ENCODE peak calls at places on chromosomes 3 and 15, in six cellular contexts. S is astrocyte, U is endothelial cell of umbilical vein, O is GM12878, G is fibroblast of lung, N is Karpas-422. M is an unnamed sample.

GRCh38 chr15:41936649-41937567 is 35.4 kb downstream of the EHD4 start:
- DNase-seq in S (peak; percentile 77), U (peak; percentile 97), O (no peak), G (peak; percentile 81), N (no peak), M (no peak)

GRCh38 chr15:75325922-75326321 is 9.9 kb upstream of the COMMD4 start:
- DNase-seq in S (no peak), U (no peak), O (no peak), G (no peak), N (no peak), M (no peak)

GRCh38 chr3:1883489-1883888 is 215.2 kb upstream of the CNTN4 start:
- DNase-seq in S (no peak), U (no peak), O (no peak), G (no peak), N (no peak), M (no peak)

GRCh38 chr3:4766263-4766662 is 213.0 kb upstream of the BHLHE40 start:
- DNase-seq in S (no peak), U (no peak), O (no peak), G (no peak), N (no peak), M (no peak)

GRCh38 chr15:59052915-59053407 is 52.0 kb upstream of the CCNB2 start:
- DNase-seq in S (no peak), U (no peak), O (no peak), G (no peak), N (no peak), M (no peak)

GRCh38 chr3:46865034-46865507 is 1.8 kb upstream of the MYL3 start:
- DNase-seq in S (no peak), U (no peak), O (no peak), G (no peak), N (no peak), M (peak; percentile 18)

GRCh38 chr3:71442648-71443047 is 140.9 kb downstream of the FOXP1 start:
- DNase-seq in S (no peak), U (no peak), O (no peak), G (no peak), N (peak; percentile 90), M (no peak)

GRCh38 chr3:127254730-127255129 is 33.1 kb downstream of the PRR20G start:
- DNase-seq in S (no peak), U (no peak), O (no peak), G (no peak), N (peak; percentile 70), M (peak; percentile 67)

GRCh38 chr3:171142985-171143384 is 116.5 kb upstream of the SLC2A2 start:
- DNase-seq in S (peak; percentile 76), U (peak; percentile 35), O (no peak), G (peak; percentile 82), N (no peak), M (peak; percentile 21)

GRCh38 chr3:13705051-13705450 is 156.1 kb downstream of the FBLN2 start:
- DNase-seq in S (no peak), U (no peak), O (no peak), G (no peak), N (no peak), M (no peak)

GRCh38 chr3:123344175-123344908 is 104.5 kb downstream of the ADCY5 start:
- DNase-seq in S (peak; percentile 69), U (peak; percentile 6), O (no peak), G (peak; percentile 77), N (peak; percentile 53), M (no peak)

GRCh38 chr3:20406621-20407020 is 220.6 kb upstream of the SGO1 start:
- DNase-seq in S (no peak), U (no peak), O (no peak), G (peak; percentile 19), N (no peak), M (no peak)

GRCh38 chr3:113501597-113501996 is 13.4 kb downstream of the SPICE1 start:
- DNase-seq in S (no peak), U (no peak), O (no peak), G (no peak), N (no peak), M (no peak)

GRCh38 chr3:142447308-142447851 is 457 bp downstream of the XRN1 start:
- DNase-seq in S (peak; percentile 46), U (peak; percentile 64), O (no peak), G (peak; percentile 50), N (peak; percentile 70), M (peak; percentile 49)

GRCh38 chr15:59399465-59400102 is 26.9 kb upstream of the MYO1E start:
- DNase-seq in S (no peak), U (no peak), O (peak; percentile 77), G (no peak), N (peak; percentile 76), M (no peak)

GRCh38 chr15:98964461-98965454 is 42.8 kb downstream of the PGPEP1L start:
- DNase-seq in S (no peak), U (no peak), O (no peak), G (no peak), N (no peak), M (no peak)

GRCh38 chr3:114582929-114583328 is 289.1 kb downstream of the TIGIT start:
- DNase-seq in S (no peak), U (no peak), O (peak; percentile 51), G (no peak), N (no peak), M (no peak)

GRCh38 chr15:31434418-31435255 is 108.0 kb downstream of the KLF13 start:
- DNase-seq in S (peak; percentile 88), U (peak; percentile 64), O (peak; percentile 69), G (peak; percentile 90), N (peak; percentile 66), M (peak; percentile 53)

GRCh38 chr3:156750874-156751245 is 75.3 kb upstream of the LEKR1 start:
- DNase-seq in S (peak; percentile 72), U (no peak), O (no peak), G (peak; percentile 78), N (no peak), M (peak; percentile 38)

GRCh38 chr15:101536166-101536874 is 46.8 kb upstream of the PCSK6 start:
- DNase-seq in S (no peak), U (no peak), O (no peak), G (peak; percentile 3), N (no peak), M (peak; percentile 8)

GRCh38 chr3:183698760-183699159 is 1.2 kb downstream of the YEATS2 start:
- DNase-seq in S (peak; percentile 17), U (peak; percentile 41), O (no peak), G (peak; percentile 43), N (peak; percentile 85), M (no peak)

GRCh38 chr15:84955089-84955848 is 26.4 kb upstream of the PDE8A start:
- DNase-seq in S (peak; percentile 51), U (peak; percentile 84), O (no peak), G (peak; percentile 71), N (peak; percentile 51), M (peak; percentile 53)

DNA sequence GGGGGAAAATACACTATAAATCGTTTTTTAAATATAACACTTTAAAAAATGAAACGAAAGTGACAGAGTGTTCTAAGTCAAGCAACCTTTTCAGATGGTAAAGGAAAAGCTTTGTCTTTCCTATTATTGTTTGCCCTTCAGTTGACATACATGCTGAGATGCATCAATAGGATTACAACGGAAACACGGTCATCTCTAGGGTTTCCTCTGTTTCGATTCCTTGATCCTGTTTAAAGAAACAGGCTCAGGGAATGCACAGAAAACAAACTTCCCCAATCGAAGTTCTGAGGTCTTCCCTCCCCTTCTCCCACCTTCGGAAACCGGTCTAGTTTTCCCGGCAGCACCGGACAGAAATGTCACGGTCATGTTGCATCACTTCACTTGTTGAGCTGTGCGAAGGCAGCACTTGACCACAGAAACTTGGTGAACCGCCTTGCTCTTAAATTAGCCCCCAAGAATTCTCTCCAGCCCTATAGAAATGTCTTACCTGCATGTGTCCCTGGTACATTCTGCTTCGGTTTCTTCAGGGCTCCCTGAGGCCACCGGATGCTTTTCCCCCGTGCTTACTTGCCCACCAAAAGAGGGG is 552 bp downstream of the PEX5L start:
- DNase-seq in S (no peak), U (no peak), O (no peak), G (no peak), N (no peak), M (no peak)
- H3K4me2 ChIP-seq in S (peak overlapping the region; percentile 91), U (no peak overlapping the region), O (peak overlapping the region; percentile 99), G (peak overlapping the region; percentile 34), N (no peak overlapping the region), M (peak overlapping the region; percentile 82)

GRCh38 chr3:36945326-36945980 is 599 bp upstream of the TRANK1 start:
- DNase-seq in S (no peak), U (no peak), O (no peak), G (no peak), N (no peak), M (no peak)
- H3K4me3 ChIP-seq in S (peak overlapping the region; percentile 71), U (no peak overlapping the region), O (peak overlapping the region; percentile 59), G (no peak overlapping the region), N (peak overlapping the region; percentile 88), M (no peak overlapping the region)

GRCh38 chr15:78369161-78369560 is 29.0 kb downstream of the CRABP1 start:
- DNase-seq in S (no peak), U (no peak), O (no peak), G (no peak), N (no peak), M (no peak)

GRCh38 chr15:78368115-78368514 is 28.0 kb downstream of the CRABP1 start:
- DNase-seq in S (no peak), U (no peak), O (no peak), G (no peak), N (no peak), M (no peak)

GRCh38 chr15:78368671-78369070 is 28.5 kb downstream of the CRABP1 start:
- DNase-seq in S (no peak), U (no peak), O (no peak), G (no peak), N (peak; percentile 45), M (no peak)

GRCh38 chr15:78372880-78373279 is 32.7 kb downstream of the CRABP1 start:
- DNase-seq in S (no peak), U (no peak), O (no peak), G (no peak), N (no peak), M (no peak)

GRCh38 chr15:78370013-78370412 is 29.9 kb downstream of the CRABP1 start:
- DNase-seq in S (no peak), U (no peak), O (no peak), G (no peak), N (peak; percentile 25), M (no peak)
- H3K4me2 ChIP-seq in S (no peak overlapping the region), U (no peak overlapping the region), O (no peak overlapping the region), G (no peak overlapping the region), N (no peak overlapping the region), M (no peak overlapping the region)

GRCh38 chr3:9792405-9793160 is at the start of the genes ARPC4 and TADA3:
- DNase-seq in S (peak; percentile 94), U (peak; percentile 95), O (peak; percentile 92), G (peak; percentile 96), N (peak; percentile 97), M (peak; percentile 93)

GRCh38 chr3:9793161-9793781 is 389 bp downstream of the ARPC4 start:
- DNase-seq in S (no peak), U (peak; percentile 56), O (no peak), G (peak; percentile 55), N (peak; percentile 68), M (peak; percentile 54)

GRCh38 chr3:9791790-9792404 is 376 bp downstream of the TADA3 start:
- DNase-seq in S (no peak), U (no peak), O (no peak), G (no peak), N (no peak), M (no peak)

GRCh38 chr3:9794400-9794799 is 1.5 kb downstream of the ARPC4 start:
- DNase-seq in S (no peak), U (no peak), O (no peak), G (no peak), N (no peak), M (no peak)

DNA sequence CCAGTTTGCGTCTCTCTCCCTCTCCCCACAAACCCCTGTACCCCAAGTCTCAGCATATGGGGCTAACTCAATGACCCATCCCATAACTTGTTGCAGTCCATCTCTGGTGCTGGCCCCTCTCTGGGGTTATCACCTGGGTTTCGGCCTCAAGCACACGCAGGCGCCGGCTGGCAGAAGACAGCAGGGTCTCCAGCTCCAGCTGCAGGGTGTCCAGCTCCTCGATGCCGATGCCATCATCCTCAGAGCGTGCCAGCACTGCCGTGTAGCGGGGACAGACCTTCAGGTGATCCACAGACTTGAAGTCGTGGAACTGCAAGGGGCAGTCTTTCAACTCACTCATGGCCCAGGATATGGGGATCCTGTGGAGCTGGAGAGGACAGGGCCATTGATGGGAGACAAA is 1.1 kb downstream of the TADA3 start:
- DNase-seq in S (no peak), U (no peak), O (no peak), G (no peak), N (no peak), M (no peak)
- H3K4me3 ChIP-seq in S (no peak overlapping the region), U (no peak overlapping the region), O (peak overlapping the region; percentile 89), G (no peak overlapping the region), N (peak overlapping the region; percentile 91), M (no peak overlapping the region)

M was measured in mammary epithelial cell.